ENCODE peak calls at places on chromosomes 7 and 10, in seven cellular contexts. One of them, this sample, is unnamed.

GRCh38 chr7:117808273-117808868 is 64.9 kb downstream of the CTTNBP2 start:
- DNase-seq in neuronal stem cell: peak
- DNase-seq in GM23248: no peak
- DNase-seq in GM23338: no peak
- DNase-seq in hepatocyte: no peak
- DNase-seq in mammary epithelial cell: no peak
- DNase-seq in PC-9: no peak
- DNase-seq in this sample: no peak

GRCh38 chr10:111739160-111739712 is 444.3 kb downstream of the GPAM start:
- DNase-seq in neuronal stem cell: no peak
- DNase-seq in GM23248: no peak
- DNase-seq in GM23338: peak
- DNase-seq in mammary epithelial cell: no peak
- DNase-seq in PC-9: no peak
- DNase-seq in hepatocyte: peak
- DNase-seq in this sample: no peak

GRCh38 chr10:31929260-31929985 is 792 bp upstream of the ARHGAP12 start:
- DNase-seq in neuronal stem cell: peak
- DNase-seq in hepatocyte: peak
- DNase-seq in GM23338: peak
- DNase-seq in mammary epithelial cell: peak
- DNase-seq in PC-9: peak
- DNase-seq in GM23248: peak
- DNase-seq in this sample: peak

GRCh38 chr7:54968018-54968417 is 50.8 kb upstream of the EGFR start:
- DNase-seq in neuronal stem cell: no peak
- DNase-seq in PC-9: no peak
- DNase-seq in GM23338: peak
- DNase-seq in hepatocyte: no peak
- DNase-seq in mammary epithelial cell: no peak
- DNase-seq in GM23248: no peak
- DNase-seq in this sample: no peak

GRCh38 chr7:80902716-80903308 is 16.0 kb downstream of the SEMA3C start:
- DNase-seq in GM23248: no peak
- DNase-seq in hepatocyte: no peak
- DNase-seq in mammary epithelial cell: no peak
- DNase-seq in neuronal stem cell: no peak
- DNase-seq in PC-9: no peak
- DNase-seq in GM23338: no peak
- DNase-seq in this sample: no peak

GRCh38 chr10:34290412-34291082 is 524.5 kb downstream of the PARD3 start:
- DNase-seq in neuronal stem cell: no peak
- DNase-seq in PC-9: no peak
- DNase-seq in GM23338: no peak
- DNase-seq in GM23248: peak
- DNase-seq in hepatocyte: peak
- DNase-seq in mammary epithelial cell: peak
- DNase-seq in this sample: no peak

GRCh38 chr7:126557271-126557670 is 695.5 kb downstream of the GRM8 start:
- DNase-seq in mammary epithelial cell: no peak
- DNase-seq in neuronal stem cell: no peak
- DNase-seq in PC-9: no peak
- DNase-seq in GM23248: no peak
- DNase-seq in GM23338: no peak
- DNase-seq in hepatocyte: no peak
- DNase-seq in this sample: no peak

GRCh38 chr7:26958834-26959233 is 94.4 kb upstream of the SKAP2 start:
- DNase-seq in hepatocyte: no peak
- DNase-seq in neuronal stem cell: no peak
- DNase-seq in PC-9: peak
- DNase-seq in GM23248: peak
- DNase-seq in GM23338: no peak
- DNase-seq in mammary epithelial cell: peak
- DNase-seq in this sample: no peak

GRCh38 chr10:100370561-100370975 is 23.5 kb downstream of the SCD start:
- DNase-seq in PC-9: peak
- DNase-seq in GM23338: no peak
- DNase-seq in hepatocyte: peak
- DNase-seq in neuronal stem cell: no peak
- DNase-seq in GM23248: peak
- DNase-seq in mammary epithelial cell: peak
- DNase-seq in this sample: peak

GRCh38 chr7:42170724-42171123 is 66.3 kb downstream of the GLI3 start:
- DNase-seq in PC-9: no peak
- DNase-seq in neuronal stem cell: no peak
- DNase-seq in GM23338: no peak
- DNase-seq in GM23248: peak
- DNase-seq in hepatocyte: no peak
- DNase-seq in mammary epithelial cell: peak
- DNase-seq in this sample: no peak

GRCh38 chr7:103395071-103395470 is 47.6 kb downstream of the PSMC2 start:
- DNase-seq in GM23338: no peak
- DNase-seq in neuronal stem cell: no peak
- DNase-seq in hepatocyte: no peak
- DNase-seq in GM23248: no peak
- DNase-seq in PC-9: no peak
- DNase-seq in mammary epithelial cell: no peak
- DNase-seq in this sample: no peak

GRCh38 chr7:103394566-103394965 is 47.1 kb downstream of the PSMC2 start:
- DNase-seq in mammary epithelial cell: no peak
- DNase-seq in PC-9: no peak
- DNase-seq in hepatocyte: no peak
- DNase-seq in GM23338: no peak
- DNase-seq in neuronal stem cell: no peak
- DNase-seq in GM23248: no peak
- DNase-seq in this sample: no peak

DNA sequence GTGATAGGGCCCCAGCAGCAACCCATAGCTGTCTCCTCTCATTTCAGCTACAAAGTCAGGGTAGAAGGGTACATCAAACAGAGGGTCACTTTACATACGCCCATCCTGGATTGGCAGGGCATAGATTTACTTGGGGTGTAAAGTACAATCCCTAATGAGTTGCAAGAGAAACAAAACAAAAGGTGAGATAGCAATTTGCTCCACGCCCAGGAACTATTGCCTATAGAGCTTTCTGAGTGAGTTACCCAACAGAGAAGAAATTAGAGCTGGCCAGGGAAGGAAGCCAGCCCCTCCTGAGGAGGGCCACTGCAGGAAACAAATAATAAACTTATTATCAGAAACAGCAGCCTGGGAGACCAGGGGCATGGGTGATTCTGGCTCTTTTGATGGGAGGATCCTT is 47.5 kb downstream of the SLC26A5 start:
- DNase-seq in GM23248: no peak
- DNase-seq in neuronal stem cell: no peak
- DNase-seq in hepatocyte: no peak
- DNase-seq in mammary epithelial cell: no peak
- DNase-seq in GM23338: no peak
- DNase-seq in PC-9: no peak
- DNase-seq in this sample: no peak
- H2AFZ ChIP-seq in GM23248: no peak
- H2AFZ ChIP-seq in neuronal stem cell: no peak
- H2AFZ ChIP-seq in hepatocyte: no peak
- H2AFZ ChIP-seq in mammary epithelial cell: no peak
- H2AFZ ChIP-seq in GM23338: no peak
- H2AFZ ChIP-seq in PC-9: peak
- H2AFZ ChIP-seq in this sample: no peak

GRCh38 chr7:143477501-143478150 is at the start of gene TAS2R41:
- DNase-seq in hepatocyte: no peak
- DNase-seq in GM23338: no peak
- DNase-seq in neuronal stem cell: no peak
- DNase-seq in PC-9: no peak
- DNase-seq in mammary epithelial cell: no peak
- DNase-seq in GM23248: no peak
- DNase-seq in this sample: no peak
- H2AFZ ChIP-seq in hepatocyte: no peak
- H2AFZ ChIP-seq in GM23338: no peak
- H2AFZ ChIP-seq in neuronal stem cell: no peak
- H2AFZ ChIP-seq in PC-9: no peak
- H2AFZ ChIP-seq in mammary epithelial cell: no peak
- H2AFZ ChIP-seq in GM23248: no peak
- H2AFZ ChIP-seq in this sample: no peak

DNA sequence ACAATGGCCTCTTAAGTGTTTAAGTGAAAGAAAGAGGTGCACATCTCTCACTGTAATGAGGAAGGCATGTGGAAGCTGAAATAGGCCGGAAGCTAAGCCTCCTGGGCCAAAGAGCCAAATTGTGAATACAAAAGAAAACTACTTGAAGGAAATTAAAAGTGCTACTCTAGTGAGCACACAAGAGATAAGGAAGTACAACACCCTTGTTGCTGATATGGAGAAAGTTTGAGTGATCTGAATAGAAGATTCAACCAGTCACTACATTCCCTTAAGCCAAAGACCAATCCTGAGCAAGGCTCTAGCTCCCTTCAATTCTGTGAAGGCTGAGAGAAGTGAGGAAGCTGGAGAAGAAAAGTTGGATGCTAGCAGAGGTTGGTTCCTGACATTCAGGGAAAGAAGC is 8.2 kb downstream of the DKK1 start:
- DNase-seq in hepatocyte: no peak
- DNase-seq in GM23248: no peak
- DNase-seq in GM23338: no peak
- DNase-seq in PC-9: no peak
- DNase-seq in neuronal stem cell: no peak
- DNase-seq in mammary epithelial cell: no peak
- DNase-seq in this sample: no peak
- H2AFZ ChIP-seq in hepatocyte: no peak
- H2AFZ ChIP-seq in GM23248: peak
- H2AFZ ChIP-seq in GM23338: no peak
- H2AFZ ChIP-seq in PC-9: no peak
- H2AFZ ChIP-seq in neuronal stem cell: peak
- H2AFZ ChIP-seq in mammary epithelial cell: peak
- H2AFZ ChIP-seq in this sample: no peak

DNA sequence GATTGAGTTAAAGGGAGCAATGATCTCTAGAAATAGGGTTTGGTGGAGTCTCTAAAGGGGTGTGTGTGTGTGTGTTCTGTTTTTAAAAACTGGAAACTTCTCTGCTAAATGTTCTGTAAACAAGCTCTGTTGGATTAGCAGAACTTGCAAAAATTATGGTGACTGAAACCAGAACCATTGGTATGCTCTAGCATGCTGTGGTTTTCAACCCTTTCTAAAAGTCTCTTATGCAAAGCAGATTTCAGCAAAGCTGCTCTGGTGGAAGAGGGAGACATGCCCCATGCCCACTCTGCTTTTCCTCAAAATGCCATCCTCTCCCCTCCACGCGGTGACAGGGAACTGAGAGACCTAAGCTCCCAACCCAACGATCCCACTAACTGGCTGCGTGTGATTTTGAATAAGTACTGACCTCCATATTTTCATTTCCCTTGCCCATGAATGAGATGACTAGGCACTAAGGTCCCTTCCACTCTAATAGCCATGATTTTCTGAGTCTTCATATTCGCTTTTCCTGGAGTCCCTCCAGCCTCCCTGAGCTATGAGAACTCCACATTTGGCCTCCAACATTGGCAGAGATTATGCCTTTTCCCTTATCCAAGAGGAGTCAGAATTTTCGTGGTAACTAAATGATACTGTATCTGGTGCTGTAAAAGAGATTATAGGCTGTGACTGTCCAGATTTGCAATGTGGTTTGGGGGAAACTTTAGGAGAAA is 117.3 kb upstream of the PALS2 start:
- DNase-seq in mammary epithelial cell: no peak
- DNase-seq in neuronal stem cell: no peak
- DNase-seq in GM23338: no peak
- DNase-seq in hepatocyte: no peak
- DNase-seq in PC-9: no peak
- DNase-seq in GM23248: no peak
- DNase-seq in this sample: no peak
- H2AFZ ChIP-seq in mammary epithelial cell: no peak
- H2AFZ ChIP-seq in neuronal stem cell: no peak
- H2AFZ ChIP-seq in GM23338: peak
- H2AFZ ChIP-seq in hepatocyte: no peak
- H2AFZ ChIP-seq in PC-9: no peak
- H2AFZ ChIP-seq in GM23248: no peak
- H2AFZ ChIP-seq in this sample: no peak

GRCh38 chr7:116171094-116171493 is 39.2 kb upstream of the TES start:
- DNase-seq in neuronal stem cell: no peak
- DNase-seq in hepatocyte: no peak
- DNase-seq in mammary epithelial cell: no peak
- DNase-seq in GM23338: no peak
- DNase-seq in GM23248: no peak
- DNase-seq in PC-9: no peak
- DNase-seq in this sample: no peak

GRCh38 chr7:116167177-116167576 is 43.2 kb upstream of the TES start:
- DNase-seq in hepatocyte: no peak
- DNase-seq in neuronal stem cell: no peak
- DNase-seq in GM23248: no peak
- DNase-seq in PC-9: no peak
- DNase-seq in mammary epithelial cell: no peak
- DNase-seq in GM23338: peak
- DNase-seq in this sample: peak

GRCh38 chr7:116170180-116170579 is 40.2 kb upstream of the TES start:
- DNase-seq in GM23248: no peak
- DNase-seq in GM23338: no peak
- DNase-seq in PC-9: no peak
- DNase-seq in hepatocyte: no peak
- DNase-seq in neuronal stem cell: no peak
- DNase-seq in mammary epithelial cell: no peak
- DNase-seq in this sample: no peak

GRCh38 chr7:116166167-116166566 is 44.2 kb upstream of the TES start:
- DNase-seq in neuronal stem cell: no peak
- DNase-seq in mammary epithelial cell: no peak
- DNase-seq in hepatocyte: no peak
- DNase-seq in PC-9: no peak
- DNase-seq in GM23338: no peak
- DNase-seq in GM23248: peak
- DNase-seq in this sample: no peak

DNA sequence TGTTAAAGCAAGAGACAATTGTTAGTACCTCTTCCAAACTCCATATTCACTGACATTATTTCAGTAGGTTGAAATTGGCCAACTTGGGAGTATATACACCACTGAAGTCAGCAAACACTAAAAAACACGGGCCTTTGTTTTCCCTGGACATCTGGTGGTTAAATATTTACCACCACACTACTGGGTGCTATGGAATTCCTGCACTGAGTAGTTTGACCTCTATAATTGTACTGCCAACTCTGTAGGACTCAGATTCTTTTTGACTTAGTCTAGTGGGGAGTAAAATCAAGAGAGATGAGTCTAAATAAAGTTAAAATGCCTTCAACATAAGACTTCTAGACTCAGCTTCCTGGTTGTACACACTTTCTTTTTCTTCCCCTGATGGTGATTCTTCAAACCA is 41.3 kb upstream of the TES start:
- DNase-seq in GM23248: peak
- DNase-seq in hepatocyte: peak
- DNase-seq in PC-9: no peak
- DNase-seq in GM23338: no peak
- DNase-seq in mammary epithelial cell: peak
- DNase-seq in neuronal stem cell: no peak
- DNase-seq in this sample: no peak
- H2AFZ ChIP-seq in GM23248: peak
- H2AFZ ChIP-seq in hepatocyte: no peak
- H2AFZ ChIP-seq in PC-9: no peak
- H2AFZ ChIP-seq in GM23338: no peak
- H2AFZ ChIP-seq in mammary epithelial cell: peak
- H2AFZ ChIP-seq in neuronal stem cell: no peak
- H2AFZ ChIP-seq in this sample: peak